ENCODE peak calls at places on chromosomes 6 and 20, in nine cellular contexts. One of them, this sample, is unnamed.

GRCh38 chr6:161085246-161085645 is 93.7 kb downstream of the MAP3K4 start:
- DNase-seq in cardiac fibroblast: no peak
- DNase-seq in activated CD8-positive, alpha-beta T cell treated with anti-CD3 and anti-CD28 coated beads for 36 hours: no peak
- DNase-seq in D721Med: no peak
- DNase-seq in glutamatergic neuron: no peak
- DNase-seq in tibial artery: no peak
- DNase-seq in MCF 10A: no peak
- DNase-seq in prostate gland: no peak
- DNase-seq in endothelial cell: no peak
- DNase-seq in this sample: no peak

GRCh38 chr20:13898012-13898612 is 92.3 kb downstream of the SEL1L2 start:
- DNase-seq in cardiac fibroblast: no peak
- DNase-seq in glutamatergic neuron: no peak
- DNase-seq in tibial artery: no peak
- DNase-seq in prostate gland: no peak
- DNase-seq in endothelial cell: no peak
- DNase-seq in D721Med: no peak
- DNase-seq in activated CD8-positive, alpha-beta T cell treated with anti-CD3 and anti-CD28 coated beads for 36 hours: no peak
- DNase-seq in MCF 10A: peak; percentile 20
- DNase-seq in this sample: peak; percentile 3

GRCh38 chr6:121124600-121124999 is 209.7 kb downstream of the TBC1D32 start:
- DNase-seq in tibial artery: no peak
- DNase-seq in glutamatergic neuron: no peak
- DNase-seq in activated CD8-positive, alpha-beta T cell treated with anti-CD3 and anti-CD28 coated beads for 36 hours: no peak
- DNase-seq in MCF 10A: no peak
- DNase-seq in prostate gland: no peak
- DNase-seq in endothelial cell: no peak
- DNase-seq in D721Med: no peak
- DNase-seq in cardiac fibroblast: no peak
- DNase-seq in this sample: no peak

GRCh38 chr20:17108896-17109295 is 117.9 kb upstream of the PCSK2 start:
- DNase-seq in activated CD8-positive, alpha-beta T cell treated with anti-CD3 and anti-CD28 coated beads for 36 hours: no peak
- DNase-seq in MCF 10A: no peak
- DNase-seq in cardiac fibroblast: no peak
- DNase-seq in prostate gland: no peak
- DNase-seq in glutamatergic neuron: no peak
- DNase-seq in endothelial cell: no peak
- DNase-seq in tibial artery: no peak
- DNase-seq in D721Med: no peak
- DNase-seq in this sample: no peak

GRCh38 chr20:45969712-45970634 is 2.0 kb downstream of the ZNF335 start:
- DNase-seq in tibial artery: no peak
- DNase-seq in MCF 10A: peak; percentile 81
- DNase-seq in endothelial cell: peak; percentile 33
- DNase-seq in D721Med: peak; percentile 49
- DNase-seq in glutamatergic neuron: no peak
- DNase-seq in cardiac fibroblast: peak; percentile 77
- DNase-seq in activated CD8-positive, alpha-beta T cell treated with anti-CD3 and anti-CD28 coated beads for 36 hours: peak; percentile 41
- DNase-seq in prostate gland: peak; percentile 36
- DNase-seq in this sample: no peak

GRCh38 chr20:62529916-62530642 is 54.3 kb upstream of the GATA5 start:
- DNase-seq in MCF 10A: no peak
- DNase-seq in D721Med: no peak
- DNase-seq in activated CD8-positive, alpha-beta T cell treated with anti-CD3 and anti-CD28 coated beads for 36 hours: no peak
- DNase-seq in endothelial cell: no peak
- DNase-seq in tibial artery: no peak
- DNase-seq in prostate gland: no peak
- DNase-seq in glutamatergic neuron: peak; percentile 60
- DNase-seq in cardiac fibroblast: no peak
- DNase-seq in this sample: no peak

GRCh38 chr6:160190974-160191373 is 67.6 kb downstream of the SLC22A2 start:
- DNase-seq in tibial artery: no peak
- DNase-seq in cardiac fibroblast: no peak
- DNase-seq in activated CD8-positive, alpha-beta T cell treated with anti-CD3 and anti-CD28 coated beads for 36 hours: no peak
- DNase-seq in MCF 10A: peak; percentile 13
- DNase-seq in D721Med: no peak
- DNase-seq in glutamatergic neuron: no peak
- DNase-seq in prostate gland: no peak
- DNase-seq in endothelial cell: no peak
- DNase-seq in this sample: no peak

GRCh38 chr6:144285548-144285797 is 338 bp downstream of the UTRN start:
- DNase-seq in cardiac fibroblast: no peak
- DNase-seq in D721Med: no peak
- DNase-seq in MCF 10A: no peak
- DNase-seq in endothelial cell: no peak
- DNase-seq in activated CD8-positive, alpha-beta T cell treated with anti-CD3 and anti-CD28 coated beads for 36 hours: peak; percentile 37
- DNase-seq in prostate gland: no peak
- DNase-seq in tibial artery: no peak
- DNase-seq in glutamatergic neuron: no peak
- DNase-seq in this sample: no peak

GRCh38 chr20:64268180-64268579 is 12.6 kb downstream of the PCMTD2 start:
- DNase-seq in MCF 10A: no peak
- DNase-seq in activated CD8-positive, alpha-beta T cell treated with anti-CD3 and anti-CD28 coated beads for 36 hours: no peak
- DNase-seq in cardiac fibroblast: no peak
- DNase-seq in endothelial cell: no peak
- DNase-seq in glutamatergic neuron: no peak
- DNase-seq in tibial artery: no peak
- DNase-seq in prostate gland: no peak
- DNase-seq in D721Med: no peak
- DNase-seq in this sample: no peak

GRCh38 chr6:50816115-50816675 is 2.5 kb upstream of the TFAP2B start:
- DNase-seq in prostate gland: peak; percentile 68
- DNase-seq in activated CD8-positive, alpha-beta T cell treated with anti-CD3 and anti-CD28 coated beads for 36 hours: peak; percentile 76
- DNase-seq in endothelial cell: peak; percentile 77
- DNase-seq in MCF 10A: peak; percentile 83
- DNase-seq in glutamatergic neuron: peak; percentile 82
- DNase-seq in tibial artery: peak; percentile 54
- DNase-seq in D721Med: no peak
- DNase-seq in cardiac fibroblast: peak; percentile 77
- DNase-seq in this sample: peak; percentile 76

GRCh38 chr6:137852811-137853210 is 14.2 kb upstream of the TNFAIP3 start:
- DNase-seq in prostate gland: no peak
- DNase-seq in cardiac fibroblast: no peak
- DNase-seq in glutamatergic neuron: no peak
- DNase-seq in D721Med: no peak
- DNase-seq in MCF 10A: no peak
- DNase-seq in endothelial cell: no peak
- DNase-seq in activated CD8-positive, alpha-beta T cell treated with anti-CD3 and anti-CD28 coated beads for 36 hours: no peak
- DNase-seq in tibial artery: no peak
- DNase-seq in this sample: no peak

GRCh38 chr6:13486679-13487121 is 700 bp downstream of the GFOD1 start:
- DNase-seq in tibial artery: peak; percentile 59
- DNase-seq in prostate gland: peak; percentile 15
- DNase-seq in cardiac fibroblast: peak; percentile 71
- DNase-seq in endothelial cell: peak; percentile 51
- DNase-seq in glutamatergic neuron: peak; percentile 69
- DNase-seq in activated CD8-positive, alpha-beta T cell treated with anti-CD3 and anti-CD28 coated beads for 36 hours: peak; percentile 82
- DNase-seq in MCF 10A: peak; percentile 58
- DNase-seq in D721Med: no peak
- DNase-seq in this sample: peak; percentile 80

GRCh38 chr6:16338577-16339262 is 100.3 kb downstream of the GMPR start:
- DNase-seq in cardiac fibroblast: peak; percentile 98
- DNase-seq in glutamatergic neuron: peak; percentile 74
- DNase-seq in prostate gland: peak; percentile 31
- DNase-seq in D721Med: no peak
- DNase-seq in endothelial cell: peak; percentile 28
- DNase-seq in tibial artery: peak; percentile 85
- DNase-seq in MCF 10A: peak; percentile 88
- DNase-seq in activated CD8-positive, alpha-beta T cell treated with anti-CD3 and anti-CD28 coated beads for 36 hours: no peak
- DNase-seq in this sample: no peak

GRCh38 chr20:58384821-58385220 is 4.2 kb upstream of the VAPB start:
- DNase-seq in tibial artery: no peak
- DNase-seq in glutamatergic neuron: no peak
- DNase-seq in activated CD8-positive, alpha-beta T cell treated with anti-CD3 and anti-CD28 coated beads for 36 hours: no peak
- DNase-seq in D721Med: no peak
- DNase-seq in MCF 10A: no peak
- DNase-seq in prostate gland: no peak
- DNase-seq in cardiac fibroblast: no peak
- DNase-seq in endothelial cell: no peak
- DNase-seq in this sample: no peak

GRCh38 chr6:21731411-21732031 is 138.0 kb downstream of the SOX4 start:
- DNase-seq in D721Med: no peak
- DNase-seq in activated CD8-positive, alpha-beta T cell treated with anti-CD3 and anti-CD28 coated beads for 36 hours: no peak
- DNase-seq in glutamatergic neuron: no peak
- DNase-seq in endothelial cell: no peak
- DNase-seq in MCF 10A: peak; percentile 92
- DNase-seq in prostate gland: peak; percentile 32
- DNase-seq in cardiac fibroblast: peak; percentile 67
- DNase-seq in tibial artery: no peak
- DNase-seq in this sample: no peak

GRCh38 chr20:62420846-62421715 is 6.3 kb downstream of the RBBP8NL start:
- DNase-seq in endothelial cell: no peak
- DNase-seq in glutamatergic neuron: no peak
- DNase-seq in MCF 10A: no peak
- DNase-seq in activated CD8-positive, alpha-beta T cell treated with anti-CD3 and anti-CD28 coated beads for 36 hours: no peak
- DNase-seq in D721Med: no peak
- DNase-seq in tibial artery: no peak
- DNase-seq in cardiac fibroblast: no peak
- DNase-seq in prostate gland: no peak
- DNase-seq in this sample: no peak

GRCh38 chr6:3888153-3888957 is 39.2 kb downstream of the FAM50B start:
- DNase-seq in tibial artery: peak; percentile 59
- DNase-seq in D721Med: no peak
- DNase-seq in activated CD8-positive, alpha-beta T cell treated with anti-CD3 and anti-CD28 coated beads for 36 hours: no peak
- DNase-seq in endothelial cell: no peak
- DNase-seq in glutamatergic neuron: no peak
- DNase-seq in cardiac fibroblast: no peak
- DNase-seq in MCF 10A: no peak
- DNase-seq in prostate gland: peak; percentile 23
- DNase-seq in this sample: no peak

GRCh38 chr6:3885262-3886036 is 36.3 kb downstream of the FAM50B start:
- DNase-seq in prostate gland: no peak
- DNase-seq in endothelial cell: peak; percentile 13
- DNase-seq in D721Med: no peak
- DNase-seq in cardiac fibroblast: peak; percentile 19
- DNase-seq in MCF 10A: peak; percentile 49
- DNase-seq in tibial artery: no peak
- DNase-seq in glutamatergic neuron: no peak
- DNase-seq in activated CD8-positive, alpha-beta T cell treated with anti-CD3 and anti-CD28 coated beads for 36 hours: no peak
- DNase-seq in this sample: peak; percentile 7

GRCh38 chr6:3882865-3883264 is 33.7 kb downstream of the FAM50B start:
- DNase-seq in tibial artery: peak; percentile 66
- DNase-seq in cardiac fibroblast: peak; percentile 65
- DNase-seq in endothelial cell: no peak
- DNase-seq in glutamatergic neuron: no peak
- DNase-seq in prostate gland: no peak
- DNase-seq in D721Med: no peak
- DNase-seq in activated CD8-positive, alpha-beta T cell treated with anti-CD3 and anti-CD28 coated beads for 36 hours: no peak
- DNase-seq in MCF 10A: peak; percentile 30
- DNase-seq in this sample: no peak

GRCh38 chr6:3884007-3884745 is 35.0 kb downstream of the FAM50B start:
- DNase-seq in activated CD8-positive, alpha-beta T cell treated with anti-CD3 and anti-CD28 coated beads for 36 hours: no peak
- DNase-seq in glutamatergic neuron: no peak
- DNase-seq in endothelial cell: peak; percentile 37
- DNase-seq in MCF 10A: no peak
- DNase-seq in tibial artery: no peak
- DNase-seq in D721Med: no peak
- DNase-seq in cardiac fibroblast: peak; percentile 79
- DNase-seq in prostate gland: no peak
- DNase-seq in this sample: no peak

GRCh38 chr6:3887150-3887700 is 38.1 kb downstream of the FAM50B start:
- DNase-seq in glutamatergic neuron: no peak
- DNase-seq in cardiac fibroblast: peak; percentile 66
- DNase-seq in endothelial cell: no peak
- DNase-seq in MCF 10A: no peak
- DNase-seq in tibial artery: peak; percentile 53
- DNase-seq in activated CD8-positive, alpha-beta T cell treated with anti-CD3 and anti-CD28 coated beads for 36 hours: no peak
- DNase-seq in D721Med: peak; percentile 32
- DNase-seq in prostate gland: no peak
- DNase-seq in this sample: peak; percentile 16
- TF ChIP-seq CTCF in glutamatergic neuron: no peak
- TF ChIP-seq CTCF in cardiac fibroblast: peak; percentile 54
- TF ChIP-seq CTCF in endothelial cell: no peak
- TF ChIP-seq CTCF in MCF 10A: peak; percentile 20
- TF ChIP-seq CTCF in tibial artery: peak; percentile 50
- TF ChIP-seq CTCF in activated CD8-positive, alpha-beta T cell treated with anti-CD3 and anti-CD28 coated beads for 36 hours: peak; percentile 17
- TF ChIP-seq CTCF in D721Med: peak; percentile 31
- TF ChIP-seq CTCF in prostate gland: peak; percentile 36
- TF ChIP-seq CTCF in this sample: peak; percentile 33

GRCh38 chr20:34472246-34472925 is 43.8 kb upstream of the DYNLRB1 start:
- DNase-seq in tibial artery: no peak
- DNase-seq in activated CD8-positive, alpha-beta T cell treated with anti-CD3 and anti-CD28 coated beads for 36 hours: no peak
- DNase-seq in endothelial cell: no peak
- DNase-seq in D721Med: no peak
- DNase-seq in cardiac fibroblast: peak; percentile 57
- DNase-seq in prostate gland: no peak
- DNase-seq in MCF 10A: peak; percentile 30
- DNase-seq in glutamatergic neuron: no peak
- DNase-seq in this sample: no peak

GRCh38 chr20:34473262-34473883 is 42.8 kb upstream of the DYNLRB1 start:
- DNase-seq in endothelial cell: peak; percentile 55
- DNase-seq in prostate gland: peak; percentile 21
- DNase-seq in tibial artery: peak; percentile 33
- DNase-seq in MCF 10A: peak; percentile 59
- DNase-seq in cardiac fibroblast: peak; percentile 66
- DNase-seq in D721Med: no peak
- DNase-seq in activated CD8-positive, alpha-beta T cell treated with anti-CD3 and anti-CD28 coated beads for 36 hours: peak; percentile 66
- DNase-seq in glutamatergic neuron: peak; percentile 82
- DNase-seq in this sample: peak; percentile 43

GRCh38 chr20:34479627-34480026 is 36.6 kb upstream of the DYNLRB1 start:
- DNase-seq in tibial artery: no peak
- DNase-seq in cardiac fibroblast: no peak
- DNase-seq in endothelial cell: no peak
- DNase-seq in glutamatergic neuron: no peak
- DNase-seq in MCF 10A: no peak
- DNase-seq in prostate gland: no peak
- DNase-seq in D721Med: no peak
- DNase-seq in activated CD8-positive, alpha-beta T cell treated with anti-CD3 and anti-CD28 coated beads for 36 hours: no peak
- DNase-seq in this sample: no peak

GRCh38 chr20:34475979-34476736 is 40.1 kb upstream of the DYNLRB1 start:
- DNase-seq in activated CD8-positive, alpha-beta T cell treated with anti-CD3 and anti-CD28 coated beads for 36 hours: peak; percentile 54
- DNase-seq in tibial artery: peak; percentile 49
- DNase-seq in glutamatergic neuron: peak; percentile 21
- DNase-seq in prostate gland: peak; percentile 20
- DNase-seq in MCF 10A: peak; percentile 17
- DNase-seq in cardiac fibroblast: peak; percentile 37
- DNase-seq in endothelial cell: peak; percentile 19
- DNase-seq in D721Med: no peak
- DNase-seq in this sample: peak; percentile 40
- TF ChIP-seq CTCF in activated CD8-positive, alpha-beta T cell treated with anti-CD3 and anti-CD28 coated beads for 36 hours: peak; percentile 51
- TF ChIP-seq CTCF in tibial artery: peak; percentile 71
- TF ChIP-seq CTCF in glutamatergic neuron: no peak
- TF ChIP-seq CTCF in prostate gland: peak; percentile 33
- TF ChIP-seq CTCF in MCF 10A: no peak
- TF ChIP-seq CTCF in cardiac fibroblast: peak; percentile 30
- TF ChIP-seq CTCF in endothelial cell: no peak
- TF ChIP-seq CTCF in D721Med: no peak
- TF ChIP-seq CTCF in this sample: peak; percentile 39

GRCh38 chr6:77173472-77174074 is 289.7 kb downstream of the HTR1B start:
- DNase-seq in D721Med: no peak
- DNase-seq in endothelial cell: no peak
- DNase-seq in tibial artery: no peak
- DNase-seq in activated CD8-positive, alpha-beta T cell treated with anti-CD3 and anti-CD28 coated beads for 36 hours: no peak
- DNase-seq in glutamatergic neuron: no peak
- DNase-seq in MCF 10A: no peak
- DNase-seq in prostate gland: no peak
- DNase-seq in cardiac fibroblast: peak; percentile 49
- DNase-seq in this sample: no peak
- TF ChIP-seq CTCF in D721Med: no peak
- TF ChIP-seq CTCF in endothelial cell: no peak
- TF ChIP-seq CTCF in tibial artery: no peak
- TF ChIP-seq CTCF in activated CD8-positive, alpha-beta T cell treated with anti-CD3 and anti-CD28 coated beads for 36 hours: no peak
- TF ChIP-seq CTCF in glutamatergic neuron: no peak
- TF ChIP-seq CTCF in MCF 10A: no peak
- TF ChIP-seq CTCF in prostate gland: no peak
- TF ChIP-seq CTCF in cardiac fibroblast: peak; percentile 36
- TF ChIP-seq CTCF in this sample: peak; percentile 19

GRCh38 chr6:136784271-136784664 is 8.0 kb downstream of the MAP3K5 start:
- DNase-seq in endothelial cell: no peak
- DNase-seq in cardiac fibroblast: no peak
- DNase-seq in tibial artery: no peak
- DNase-seq in D721Med: no peak
- DNase-seq in activated CD8-positive, alpha-beta T cell treated with anti-CD3 and anti-CD28 coated beads for 36 hours: no peak
- DNase-seq in MCF 10A: no peak
- DNase-seq in glutamatergic neuron: no peak
- DNase-seq in prostate gland: no peak
- DNase-seq in this sample: no peak
- TF ChIP-seq CTCF in endothelial cell: no peak
- TF ChIP-seq CTCF in cardiac fibroblast: no peak
- TF ChIP-seq CTCF in tibial artery: no peak
- TF ChIP-seq CTCF in D721Med: no peak
- TF ChIP-seq CTCF in activated CD8-positive, alpha-beta T cell treated with anti-CD3 and anti-CD28 coated beads for 36 hours: no peak
- TF ChIP-seq CTCF in MCF 10A: no peak
- TF ChIP-seq CTCF in glutamatergic neuron: no peak
- TF ChIP-seq CTCF in prostate gland: no peak
- TF ChIP-seq CTCF in this sample: no peak

This sample was measured in GM12865.